ENCODE peak calls at places on chromosomes 1 and 21, in six cellular contexts. One of them, this sample, is unnamed.

GRCh38 chr21:44737706-44738354 is 26.5 kb upstream of the TSPEAR start:
- DNase-seq in fibroblast of the conjunctiva: no peak
- DNase-seq in stimulated activated CD4-positive, alpha-beta T cell treated with anti-CD3 and anti-CD28 coated beads, Interleukin-4, amount 100 ng/mL, for 24 hours: no peak
- DNase-seq in stimulated activated CD8-positive, alpha-beta memory T cell treated with anti-CD3 and anti-CD28 coated beads, Interleukin-15, amount 100 ng/mL, for 1 hour: no peak
- DNase-seq in hypothalamus: no peak
- DNase-seq in NCI-H1436: no peak
- DNase-seq in this sample: no peak

GRCh38 chr1:153337980-153338853 is 10.4 kb downstream of the PGLYRP4 start:
- DNase-seq in fibroblast of the conjunctiva: no peak
- DNase-seq in stimulated activated CD4-positive, alpha-beta T cell treated with anti-CD3 and anti-CD28 coated beads, Interleukin-4, amount 100 ng/mL, for 24 hours: no peak
- DNase-seq in stimulated activated CD8-positive, alpha-beta memory T cell treated with anti-CD3 and anti-CD28 coated beads, Interleukin-15, amount 100 ng/mL, for 1 hour: no peak
- DNase-seq in hypothalamus: no peak
- DNase-seq in NCI-H1436: no peak
- DNase-seq in this sample: no peak

GRCh38 chr1:248841702-248842395 is 3.8 kb downstream of the ZNF672 start:
- DNase-seq in fibroblast of the conjunctiva: peak
- DNase-seq in stimulated activated CD4-positive, alpha-beta T cell treated with anti-CD3 and anti-CD28 coated beads, Interleukin-4, amount 100 ng/mL, for 24 hours: no peak
- DNase-seq in stimulated activated CD8-positive, alpha-beta memory T cell treated with anti-CD3 and anti-CD28 coated beads, Interleukin-15, amount 100 ng/mL, for 1 hour: no peak
- DNase-seq in hypothalamus: no peak
- DNase-seq in NCI-H1436: peak
- DNase-seq in this sample: peak

GRCh38 chr1:58717979-58718378 is 18.1 kb upstream of the MYSM1 start:
- DNase-seq in fibroblast of the conjunctiva: no peak
- DNase-seq in stimulated activated CD4-positive, alpha-beta T cell treated with anti-CD3 and anti-CD28 coated beads, Interleukin-4, amount 100 ng/mL, for 24 hours: peak
- DNase-seq in stimulated activated CD8-positive, alpha-beta memory T cell treated with anti-CD3 and anti-CD28 coated beads, Interleukin-15, amount 100 ng/mL, for 1 hour: no peak
- DNase-seq in hypothalamus: no peak
- DNase-seq in NCI-H1436: no peak
- DNase-seq in this sample: peak

GRCh38 chr1:36845802-36846201 is 188.5 kb downstream of the GRIK3 start:
- DNase-seq in fibroblast of the conjunctiva: no peak
- DNase-seq in stimulated activated CD4-positive, alpha-beta T cell treated with anti-CD3 and anti-CD28 coated beads, Interleukin-4, amount 100 ng/mL, for 24 hours: no peak
- DNase-seq in stimulated activated CD8-positive, alpha-beta memory T cell treated with anti-CD3 and anti-CD28 coated beads, Interleukin-15, amount 100 ng/mL, for 1 hour: no peak
- DNase-seq in hypothalamus: no peak
- DNase-seq in NCI-H1436: no peak
- DNase-seq in this sample: no peak

GRCh38 chr1:240122639-240123604 is 31.2 kb downstream of the FMN2 start:
- DNase-seq in fibroblast of the conjunctiva: no peak
- DNase-seq in stimulated activated CD4-positive, alpha-beta T cell treated with anti-CD3 and anti-CD28 coated beads, Interleukin-4, amount 100 ng/mL, for 24 hours: no peak
- DNase-seq in stimulated activated CD8-positive, alpha-beta memory T cell treated with anti-CD3 and anti-CD28 coated beads, Interleukin-15, amount 100 ng/mL, for 1 hour: no peak
- DNase-seq in hypothalamus: peak
- DNase-seq in NCI-H1436: peak
- DNase-seq in this sample: no peak

GRCh38 chr1:167456926-167457325 is 61.4 kb downstream of the CD247 start:
- DNase-seq in fibroblast of the conjunctiva: no peak
- DNase-seq in stimulated activated CD4-positive, alpha-beta T cell treated with anti-CD3 and anti-CD28 coated beads, Interleukin-4, amount 100 ng/mL, for 24 hours: no peak
- DNase-seq in stimulated activated CD8-positive, alpha-beta memory T cell treated with anti-CD3 and anti-CD28 coated beads, Interleukin-15, amount 100 ng/mL, for 1 hour: no peak
- DNase-seq in hypothalamus: no peak
- DNase-seq in NCI-H1436: no peak
- DNase-seq in this sample: no peak

GRCh38 chr21:44063151-44063912 is 43.9 kb upstream of the PWP2 start:
- DNase-seq in fibroblast of the conjunctiva: no peak
- DNase-seq in stimulated activated CD4-positive, alpha-beta T cell treated with anti-CD3 and anti-CD28 coated beads, Interleukin-4, amount 100 ng/mL, for 24 hours: no peak
- DNase-seq in stimulated activated CD8-positive, alpha-beta memory T cell treated with anti-CD3 and anti-CD28 coated beads, Interleukin-15, amount 100 ng/mL, for 1 hour: no peak
- DNase-seq in hypothalamus: no peak
- DNase-seq in NCI-H1436: no peak
- DNase-seq in this sample: no peak

GRCh38 chr1:209046935-209047334 is 536.6 kb upstream of the CAMK1G start:
- DNase-seq in fibroblast of the conjunctiva: no peak
- DNase-seq in stimulated activated CD4-positive, alpha-beta T cell treated with anti-CD3 and anti-CD28 coated beads, Interleukin-4, amount 100 ng/mL, for 24 hours: no peak
- DNase-seq in stimulated activated CD8-positive, alpha-beta memory T cell treated with anti-CD3 and anti-CD28 coated beads, Interleukin-15, amount 100 ng/mL, for 1 hour: no peak
- DNase-seq in hypothalamus: no peak
- DNase-seq in NCI-H1436: no peak
- DNase-seq in this sample: no peak

GRCh38 chr1:243488459-243489163 is 232.8 kb downstream of the SDCCAG8 start:
- DNase-seq in fibroblast of the conjunctiva: no peak
- DNase-seq in stimulated activated CD4-positive, alpha-beta T cell treated with anti-CD3 and anti-CD28 coated beads, Interleukin-4, amount 100 ng/mL, for 24 hours: no peak
- DNase-seq in stimulated activated CD8-positive, alpha-beta memory T cell treated with anti-CD3 and anti-CD28 coated beads, Interleukin-15, amount 100 ng/mL, for 1 hour: no peak
- DNase-seq in hypothalamus: no peak
- DNase-seq in NCI-H1436: no peak
- DNase-seq in this sample: no peak

GRCh38 chr1:232704694-232705680 is 75.1 kb upstream of the SIPA1L2 start:
- DNase-seq in fibroblast of the conjunctiva: peak
- DNase-seq in stimulated activated CD4-positive, alpha-beta T cell treated with anti-CD3 and anti-CD28 coated beads, Interleukin-4, amount 100 ng/mL, for 24 hours: no peak
- DNase-seq in stimulated activated CD8-positive, alpha-beta memory T cell treated with anti-CD3 and anti-CD28 coated beads, Interleukin-15, amount 100 ng/mL, for 1 hour: no peak
- DNase-seq in hypothalamus: peak
- DNase-seq in NCI-H1436: peak
- DNase-seq in this sample: no peak

GRCh38 chr1:193558491-193559028 is 372.1 kb upstream of the B3GALT2 start:
- DNase-seq in fibroblast of the conjunctiva: peak
- DNase-seq in stimulated activated CD4-positive, alpha-beta T cell treated with anti-CD3 and anti-CD28 coated beads, Interleukin-4, amount 100 ng/mL, for 24 hours: peak
- DNase-seq in stimulated activated CD8-positive, alpha-beta memory T cell treated with anti-CD3 and anti-CD28 coated beads, Interleukin-15, amount 100 ng/mL, for 1 hour: no peak
- DNase-seq in hypothalamus: no peak
- DNase-seq in NCI-H1436: no peak
- DNase-seq in this sample: no peak

This sample was measured in activated CD4-positive, alpha-beta T cell treated with anti-CD3 and anti-CD28 coated beads, Interleukin-2, amount 50 U/mL, for 48 hours.